ENCODE peak calls at places on chromosomes 1 and 21, in six cellular contexts. J is choroid plexus epithelial cell, R is OCI-LY7, Y is BJ, B is cardiac fibroblast, Q is RWPE2. V is an unnamed sample.
A peak's percentile ranks its signal among the peaks of the same experiment; 100 is the strongest.

GRCh38 chr1:206923009-206923960 is 1.5 kb upstream of the FCMR start:
- DNase-seq in J (no peak), R (peak; percentile 94), Y (no peak), B (no peak), Q (no peak), V (no peak)

GRCh38 chr1:203465943-203466342 is 9.7 kb upstream of the PRELP start:
- DNase-seq in Q (no peak), R (no peak), B (peak; percentile 31), Y (no peak), J (no peak), V (no peak)

GRCh38 chr1:8146257-8146855 is 120.2 kb upstream of the ERRFI1 start:
- DNase-seq in B (no peak), R (no peak), Q (no peak), J (no peak), Y (no peak), V (no peak)

GRCh38 chr1:158203693-158204457 is 23.2 kb downstream of the CD1D start:
- DNase-seq in Y (no peak), B (peak; percentile 77), R (peak; percentile 75), Q (no peak), J (peak; percentile 84), V (peak; percentile 49)

GRCh38 chr1:17831619-17832018 is 76.5 kb downstream of the ACTL8 start:
- DNase-seq in R (peak; percentile 20), Q (no peak), Y (no peak), J (peak; percentile 74), B (peak; percentile 65), V (peak; percentile 65)

GRCh38 chr1:93042134-93042821 is 36.8 kb upstream of the MTF2 start:
- DNase-seq in Q (no peak), R (peak; percentile 43), B (no peak), J (peak; percentile 3), Y (no peak), V (no peak)

GRCh38 chr1:115764541-115764940 is 4.0 kb downstream of the CASQ2 start:
- DNase-seq in R (no peak), Q (no peak), B (peak; percentile 30), J (peak; percentile 70), Y (no peak), V (peak; percentile 8)

GRCh38 chr21:37393786-37394185 is 27.2 kb downstream of the DYRK1A start:
- DNase-seq in J (no peak), R (no peak), Y (no peak), Q (no peak), B (no peak), V (no peak)

GRCh38 chr1:230753586-230754251 is 6.5 kb downstream of the CAPN9 start:
- DNase-seq in J (peak; percentile 47), B (peak; percentile 59), R (peak; percentile 59), Q (no peak), Y (no peak), V (peak; percentile 18)
- H3K4me3 ChIP-seq in J (peak overlapping the region; percentile 40), B (peak overlapping the region; percentile 13), R (peak overlapping the region; percentile 19), Q (no peak overlapping the region), Y (no peak overlapping the region), V (no peak overlapping the region)

GRCh38 chr1:23930861-23931471 is 17.8 kb upstream of the CNR2 start:
- DNase-seq in Q (no peak), B (peak; percentile 71), Y (peak; percentile 78), R (peak; percentile 88), J (peak; percentile 81), V (peak; percentile 49)
- H3K4me3 ChIP-seq in Q (no peak overlapping the region), B (no peak overlapping the region), Y (no peak overlapping the region), R (peak overlapping the region; percentile 62), J (no peak overlapping the region), V (no peak overlapping the region)

DNA sequence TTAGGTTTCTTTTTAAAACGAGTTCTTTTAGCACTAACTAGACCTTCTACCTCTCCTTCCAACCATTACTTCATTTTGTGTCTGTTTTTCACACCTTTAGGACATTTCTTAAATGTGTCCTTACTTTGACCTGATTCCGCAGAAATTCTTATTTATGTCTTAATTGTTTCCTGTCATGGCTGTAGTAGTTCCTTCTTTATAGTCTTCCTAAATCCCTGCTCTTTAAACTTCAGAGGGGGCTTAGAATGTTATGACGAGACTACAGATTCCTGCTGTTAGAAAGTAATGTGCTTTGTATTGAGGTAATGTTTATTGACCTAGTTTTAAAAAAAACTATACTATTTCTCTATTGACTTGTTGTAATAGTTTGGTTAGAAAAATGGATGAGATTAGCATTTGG is 70.4 kb downstream of the HMCN1 start:
- DNase-seq in Q (no peak), Y (no peak), J (no peak), B (no peak), R (no peak), V (no peak)
- H3K4me3 ChIP-seq in Q (no peak overlapping the region), Y (no peak overlapping the region), J (no peak overlapping the region), B (no peak overlapping the region), R (no peak overlapping the region), V (no peak overlapping the region)

GRCh38 chr1:161487483-161487827 is 17.8 kb upstream of the FCGR2A start:
- DNase-seq in J (peak; percentile 78), Y (no peak), R (no peak), Q (no peak), B (peak; percentile 70), V (peak; percentile 39)
- H3K4me3 ChIP-seq in J (peak overlapping the region; percentile 30), Y (no peak overlapping the region), R (no peak overlapping the region), Q (no peak overlapping the region), B (no peak overlapping the region), V (no peak overlapping the region)

DNA sequence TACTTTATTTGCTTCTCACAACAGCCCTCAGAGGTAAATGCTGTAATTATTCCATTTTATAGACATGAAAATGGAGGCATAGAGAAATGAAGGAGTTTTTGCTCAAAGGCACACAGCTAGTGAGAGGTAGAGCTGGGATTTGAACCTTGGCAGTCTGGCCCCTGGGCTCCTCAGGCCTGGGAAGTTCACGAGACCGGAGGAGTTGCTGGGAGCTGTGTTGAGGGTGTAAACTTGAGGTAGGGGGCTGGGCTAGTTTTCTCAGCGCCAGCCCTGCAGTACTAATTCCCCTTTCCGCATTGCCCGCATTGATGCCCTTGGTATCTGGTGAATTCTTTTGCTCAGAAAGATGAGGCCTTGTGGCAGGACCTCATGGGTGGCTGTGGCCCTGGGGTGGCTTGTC is 73.3 kb downstream of the PTPRU start:
- DNase-seq in Y (no peak), Q (no peak), B (no peak), J (no peak), R (no peak), V (no peak)
- H3K4me3 ChIP-seq in Y (no peak overlapping the region), Q (no peak overlapping the region), B (no peak overlapping the region), J (no peak overlapping the region), R (no peak overlapping the region), V (no peak overlapping the region)

GRCh38 chr1:236516929-236517704 is 6.7 kb upstream of the LGALS8 start:
- DNase-seq in J (peak; percentile 92), B (peak; percentile 79), Q (no peak), Y (peak; percentile 53), R (no peak), V (peak; percentile 78)
- H3K4me3 ChIP-seq in J (peak overlapping the region; percentile 6), B (no peak overlapping the region), Q (no peak overlapping the region), Y (no peak overlapping the region), R (no peak overlapping the region), V (no peak overlapping the region)

DNA sequence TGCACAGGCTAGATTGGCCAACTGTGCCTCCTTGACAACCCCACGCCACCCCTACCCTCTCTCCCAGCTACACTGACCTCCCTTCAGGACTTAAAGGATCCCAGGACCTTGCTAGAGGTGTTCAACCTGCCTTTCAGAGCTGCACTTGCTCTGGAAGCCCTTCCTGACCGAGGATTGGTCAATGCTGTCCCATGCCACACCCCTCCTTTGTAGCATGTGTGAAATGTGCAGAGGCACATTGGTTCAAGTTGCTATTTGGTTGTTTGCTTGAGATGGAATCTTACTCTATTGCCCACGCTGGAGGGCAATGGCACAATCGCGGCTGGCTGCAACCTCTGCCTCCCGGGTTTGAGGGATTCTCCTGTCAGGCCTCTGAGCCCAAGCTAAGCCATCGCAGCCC is 21.8 kb downstream of the ACTA1 start:
- DNase-seq in B (no peak), R (no peak), Q (no peak), Y (no peak), J (no peak), V (no peak)
- H3K4me3 ChIP-seq in B (no peak overlapping the region), R (no peak overlapping the region), Q (no peak overlapping the region), Y (no peak overlapping the region), J (no peak overlapping the region), V (no peak overlapping the region)

DNA sequence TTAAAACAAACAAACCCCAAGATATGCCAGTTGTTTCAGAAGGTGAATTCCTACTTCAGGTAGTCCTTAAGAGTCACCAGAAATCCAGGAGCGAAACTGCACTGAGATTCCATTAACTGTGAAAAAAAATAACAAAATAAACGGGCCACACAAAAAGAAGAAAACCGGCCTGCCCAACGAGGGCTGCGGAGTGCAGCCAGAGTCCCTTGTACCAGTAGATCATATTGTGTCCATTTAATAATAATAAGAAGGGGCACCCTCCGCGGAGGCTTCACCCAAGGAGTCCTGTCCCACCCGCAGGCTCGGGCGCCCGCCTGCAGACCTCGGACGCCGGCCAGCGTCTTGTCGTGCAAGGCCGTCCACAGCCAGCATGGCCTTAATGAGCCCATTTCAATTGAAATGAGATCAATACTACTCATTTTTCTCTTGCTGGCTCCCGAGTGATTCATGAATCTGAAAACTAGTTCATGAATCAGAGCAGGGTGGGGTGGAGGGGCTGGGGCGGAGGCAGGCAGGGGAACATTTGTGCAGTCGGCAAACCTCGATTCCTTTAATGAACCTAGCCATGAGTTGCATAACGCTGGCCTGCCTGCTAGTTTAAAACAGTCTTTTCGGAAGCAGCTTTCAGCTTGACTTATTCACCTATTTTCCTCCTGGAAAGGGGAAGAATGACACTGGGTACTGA is 113.1 kb upstream of the IRF2BP2 start:
- DNase-seq in Q (peak; percentile 81), Y (peak; percentile 74), B (peak; percentile 94), R (peak; percentile 10), J (peak; percentile 94), V (peak; percentile 95)
- H3K4me3 ChIP-seq in Q (no peak overlapping the region), Y (no peak overlapping the region), B (no peak overlapping the region), R (no peak overlapping the region), J (peak overlapping the region; percentile 4), V (peak overlapping the region; percentile 42)

GRCh38 chr1:86154581-86155060 is 2.0 kb downstream of the COL24A1 start:
- DNase-seq in B (no peak), J (no peak), Q (peak; percentile 47), R (no peak), Y (peak; percentile 65), V (no peak)
- H3K4me3 ChIP-seq in B (no peak overlapping the region), J (no peak overlapping the region), Q (no peak overlapping the region), R (no peak overlapping the region), Y (peak overlapping the region; percentile 15), V (no peak overlapping the region)

DNA sequence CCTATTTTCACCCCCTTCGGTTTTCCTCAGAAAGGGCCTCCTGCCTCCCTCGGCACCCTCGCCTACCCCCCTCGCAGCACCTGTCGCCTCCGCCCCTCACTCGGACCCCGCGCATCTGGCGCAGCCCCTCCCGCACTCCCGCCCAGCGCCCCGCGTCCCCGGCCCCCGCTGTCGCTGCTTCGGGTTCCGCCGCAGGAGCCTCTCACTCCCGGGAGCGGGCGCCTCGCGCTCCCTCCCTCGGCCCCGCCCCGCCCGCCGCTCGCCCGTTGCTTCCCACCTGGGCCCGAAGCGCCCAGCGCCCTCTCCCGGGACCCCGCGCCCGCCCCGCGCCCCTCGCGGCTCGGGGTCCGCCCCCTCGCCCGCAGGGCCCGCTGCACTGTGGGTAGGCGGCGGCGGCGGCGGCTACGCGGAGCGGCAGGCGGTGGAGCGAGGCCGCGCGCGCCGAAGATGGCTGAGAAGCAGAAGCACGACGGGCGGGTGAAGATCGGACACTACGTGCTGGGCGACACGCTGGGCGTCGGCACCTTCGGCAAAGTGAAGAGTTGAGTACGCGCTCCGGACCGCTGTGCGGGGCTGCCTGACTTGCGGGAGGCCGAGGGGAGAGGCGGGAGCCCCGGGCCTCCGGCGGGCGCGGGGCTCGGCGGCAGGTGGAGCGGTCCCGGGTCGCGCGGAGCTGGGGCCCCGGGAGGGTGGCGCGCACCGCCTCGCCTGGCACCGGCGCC is at the start of gene PRKAA2:
- DNase-seq in Q (peak; percentile 48), R (no peak), Y (no peak), B (peak; percentile 13), J (no peak), V (peak; percentile 47)
- H3K4me3 ChIP-seq in Q (peak within 1 kb of the TSS; percentile 69), R (no peak within 1 kb of the TSS), Y (peak within 1 kb of the TSS; percentile 84), B (peak within 1 kb of the TSS; percentile 52), J (peak within 1 kb of the TSS; percentile 70), V (peak within 1 kb of the TSS; percentile 73)